ENCODE peak calls at places on chromosomes 5 and 9, in six cellular contexts. One of them, this sample, is unnamed.

GRCh38 chr9:100354121-100354800 is 1.5 kb upstream of the TEX10 start:
- DNase-seq in COR-L47: no peak
- DNase-seq in stimulated activated CD8-positive, alpha-beta memory T cell treated with anti-CD3 and anti-CD28 coated beads, Interleukin-15, amount 100 ng/mL, for 1 hour: no peak
- DNase-seq in midbrain: no peak
- DNase-seq in pons: no peak
- DNase-seq in NCI-H1105 treated with DMSO at 0.1 percent for 48 hours: no peak
- DNase-seq in this sample: no peak

GRCh38 chr5:150560401-150561191 is 52.7 kb downstream of the NDST1 start:
- DNase-seq in COR-L47: peak
- DNase-seq in stimulated activated CD8-positive, alpha-beta memory T cell treated with anti-CD3 and anti-CD28 coated beads, Interleukin-15, amount 100 ng/mL, for 1 hour: peak
- DNase-seq in midbrain: peak
- DNase-seq in pons: peak
- DNase-seq in NCI-H1105 treated with DMSO at 0.1 percent for 48 hours: peak
- DNase-seq in this sample: peak

GRCh38 chr9:116316231-116316630 is 162.6 kb downstream of the PAPPA start:
- DNase-seq in COR-L47: no peak
- DNase-seq in stimulated activated CD8-positive, alpha-beta memory T cell treated with anti-CD3 and anti-CD28 coated beads, Interleukin-15, amount 100 ng/mL, for 1 hour: no peak
- DNase-seq in midbrain: no peak
- DNase-seq in pons: no peak
- DNase-seq in NCI-H1105 treated with DMSO at 0.1 percent for 48 hours: no peak
- DNase-seq in this sample: no peak

GRCh38 chr5:78974011-78974410 is 11.1 kb downstream of the ARSB start:
- DNase-seq in COR-L47: no peak
- DNase-seq in stimulated activated CD8-positive, alpha-beta memory T cell treated with anti-CD3 and anti-CD28 coated beads, Interleukin-15, amount 100 ng/mL, for 1 hour: no peak
- DNase-seq in midbrain: peak
- DNase-seq in pons: peak
- DNase-seq in NCI-H1105 treated with DMSO at 0.1 percent for 48 hours: no peak
- DNase-seq in this sample: no peak

GRCh38 chr5:17218353-17219005 is 1.0 kb downstream of the BASP1 start:
- DNase-seq in COR-L47: peak
- DNase-seq in stimulated activated CD8-positive, alpha-beta memory T cell treated with anti-CD3 and anti-CD28 coated beads, Interleukin-15, amount 100 ng/mL, for 1 hour: no peak
- DNase-seq in midbrain: peak
- DNase-seq in pons: no peak
- DNase-seq in NCI-H1105 treated with DMSO at 0.1 percent for 48 hours: no peak
- DNase-seq in this sample: no peak

GRCh38 chr5:126645132-126645531 is 44.4 kb downstream of the PHAX start:
- DNase-seq in COR-L47: no peak
- DNase-seq in stimulated activated CD8-positive, alpha-beta memory T cell treated with anti-CD3 and anti-CD28 coated beads, Interleukin-15, amount 100 ng/mL, for 1 hour: no peak
- DNase-seq in midbrain: no peak
- DNase-seq in pons: no peak
- DNase-seq in NCI-H1105 treated with DMSO at 0.1 percent for 48 hours: no peak
- DNase-seq in this sample: no peak

GRCh38 chr9:27108981-27109541 is at the start of gene TEK:
- DNase-seq in COR-L47: no peak
- DNase-seq in stimulated activated CD8-positive, alpha-beta memory T cell treated with anti-CD3 and anti-CD28 coated beads, Interleukin-15, amount 100 ng/mL, for 1 hour: no peak
- DNase-seq in midbrain: no peak
- DNase-seq in pons: peak
- DNase-seq in NCI-H1105 treated with DMSO at 0.1 percent for 48 hours: no peak
- DNase-seq in this sample: no peak

GRCh38 chr5:150659360-150660107 is 1.5 kb upstream of the MYOZ3 start:
- DNase-seq in COR-L47: no peak
- DNase-seq in stimulated activated CD8-positive, alpha-beta memory T cell treated with anti-CD3 and anti-CD28 coated beads, Interleukin-15, amount 100 ng/mL, for 1 hour: no peak
- DNase-seq in midbrain: no peak
- DNase-seq in pons: no peak
- DNase-seq in NCI-H1105 treated with DMSO at 0.1 percent for 48 hours: no peak
- DNase-seq in this sample: no peak

GRCh38 chr9:124849801-124850200 is 3.5 kb upstream of the WDR38 start:
- DNase-seq in COR-L47: no peak
- DNase-seq in stimulated activated CD8-positive, alpha-beta memory T cell treated with anti-CD3 and anti-CD28 coated beads, Interleukin-15, amount 100 ng/mL, for 1 hour: no peak
- DNase-seq in midbrain: no peak
- DNase-seq in pons: no peak
- DNase-seq in NCI-H1105 treated with DMSO at 0.1 percent for 48 hours: no peak
- DNase-seq in this sample: no peak

GRCh38 chr5:1175015-1175414 is 26.4 kb upstream of the SLC6A19 start:
- DNase-seq in COR-L47: no peak
- DNase-seq in stimulated activated CD8-positive, alpha-beta memory T cell treated with anti-CD3 and anti-CD28 coated beads, Interleukin-15, amount 100 ng/mL, for 1 hour: no peak
- DNase-seq in midbrain: no peak
- DNase-seq in pons: no peak
- DNase-seq in NCI-H1105 treated with DMSO at 0.1 percent for 48 hours: no peak
- DNase-seq in this sample: no peak

This sample was measured in NCI-H2029.